ENCODE peak calls at places on chromosome 2, in five cellular contexts. F, J, S, A and L are unnamed samples.

GRCh38 chr2:215746507-215747243 is 266.7 kb downstream of the MREG start:
- DNase-seq in S (no peak), F (no peak), J (no peak), A (no peak), L (no peak)

GRCh38 chr2:74880054-74880728 is 46.3 kb downstream of the HK2 start:
- DNase-seq in A (no peak), S (no peak), F (no peak), J (no peak), L (no peak)

GRCh38 chr2:57429821-57430220 is 616.8 kb upstream of the VRK2 start:
- DNase-seq in S (no peak), A (no peak), F (no peak), J (no peak), L (no peak)

GRCh38 chr2:3130889-3131635 is 246.6 kb downstream of the EIPR1 start:
- DNase-seq in J (no peak), F (no peak), A (no peak), S (no peak), L (peak)

GRCh38 chr2:69138793-69139510 is 126.0 kb downstream of the ANTXR1 start:
- DNase-seq in J (no peak), F (no peak), S (no peak), A (no peak), L (no peak)

GRCh38 chr2:36352711-36353110 is 2.9 kb upstream of the CRIM1 start:
- DNase-seq in J (no peak), F (no peak), A (no peak), S (no peak), L (no peak)

GRCh38 chr2:20212459-20212870 is 12.5 kb downstream of the SDC1 start:
- DNase-seq in F (no peak), S (no peak), J (no peak), A (no peak), L (peak)

GRCh38 chr2:58133395-58133794 is 86.8 kb downstream of the VRK2 start:
- DNase-seq in F (no peak), A (no peak), S (no peak), J (no peak), L (no peak)

GRCh38 chr2:208619993-208620392 is 213.4 kb downstream of the PTH2R start:
- DNase-seq in F (no peak), A (no peak), J (no peak), S (no peak), L (peak)

GRCh38 chr2:96113951-96114350 is 2.4 kb downstream of the ADRA2B start:
- DNase-seq in F (peak), S (no peak), J (no peak), A (peak), L (no peak)

GRCh38 chr2:19876751-19877150 is 25.0 kb downstream of the TTC32 start:
- DNase-seq in J (no peak), S (no peak), A (no peak), F (no peak), L (no peak)

GRCh38 chr2:47520302-47520630 is 117.3 kb downstream of the MSH2 start:
- DNase-seq in A (no peak), J (no peak), S (no peak), F (peak), L (no peak)

GRCh38 chr2:54760310-54760709 is 36.8 kb downstream of the EML6 start:
- DNase-seq in S (no peak), A (no peak), J (no peak), F (no peak), L (no peak)

GRCh38 chr2:109168716-109169115 is 39.7 kb downstream of the SH3RF3 start:
- DNase-seq in F (no peak), A (no peak), J (no peak), S (no peak), L (no peak)

GRCh38 chr2:47189635-47190034 is 34.5 kb upstream of the STPG4 start:
- DNase-seq in J (no peak), A (no peak), S (no peak), F (no peak), L (no peak)

GRCh38 chr2:149561309-149561926 is 26.2 kb downstream of the MMADHC start:
- DNase-seq in A (no peak), S (no peak), J (no peak), F (no peak), L (peak)

GRCh38 chr2:11365096-11365856 is 20.8 kb upstream of the ROCK2 start:
- DNase-seq in A (no peak), J (no peak), F (no peak), S (no peak), L (no peak)

GRCh38 chr2:174863183-174863582 is 98.9 kb upstream of the CHRNA1 start:
- DNase-seq in S (no peak), J (no peak), A (no peak), F (no peak), L (no peak)

GRCh38 chr2:22694300-22694699 is 690.7 kb upstream of the KLHL29 start:
- DNase-seq in J (no peak), A (no peak), F (no peak), S (no peak), L (no peak)

GRCh38 chr2:57372237-57372962 is 674.2 kb upstream of the VRK2 start:
- DNase-seq in J (no peak), S (no peak), F (no peak), A (no peak), L (no peak)

GRCh38 chr2:71897836-71898235 is 249.8 kb downstream of the CYP26B1 start:
- DNase-seq in A (no peak), J (no peak), F (no peak), S (no peak), L (no peak)

GRCh38 chr2:91477731-91478672 is 2786.5 kb downstream of the RPIA start:
- DNase-seq in F (no peak), J (peak), A (peak), S (no peak), L (peak)

GRCh38 chr2:128282246-128282975 is 36.3 kb downstream of the HS6ST1 start:
- DNase-seq in A (peak), J (no peak), S (no peak), F (no peak), L (no peak)

GRCh38 chr2:181376442-181376841 is 80.7 kb upstream of the ITGA4 start:
- DNase-seq in A (no peak), F (no peak), J (no peak), S (no peak), L (no peak)

GRCh38 chr2:15363142-15363541 is 198.0 kb downstream of the NBAS start:
- DNase-seq in F (no peak), S (no peak), J (no peak), A (no peak), L (no peak)